ENCODE peak calls at places on chromosomes 11 and 22, in nine cellular contexts. U is fibroblast of pulmonary artery, B is fibroblast of mammary gland, L is tibial nerve, V is nephron progenitor cell, H is mesothelial cell of epicardium, Q is B cell, C is PC-9, N is lower leg skin. R is an unnamed sample.

GRCh38 chr11:15163136-15163535 is 48.4 kb downstream of the INSC start:
- DNase-seq in U (no peak), B (no peak), L (no peak), V (no peak), H (no peak), Q (no peak), C (no peak), N (no peak), R (no peak)

GRCh38 chr22:24200616-24201212 is 19.4 kb downstream of the SUSD2 start:
- DNase-seq in U (peak), B (peak), L (no peak), V (no peak), H (no peak), Q (no peak), C (peak), N (no peak), R (no peak)

GRCh38 chr11:1371026-1371325 is 18.8 kb upstream of the BRSK2 start:
- DNase-seq in U (no peak), B (no peak), L (no peak), V (no peak), H (no peak), Q (no peak), C (no peak), N (no peak), R (no peak)

GRCh38 chr11:63768232-63769043 is at the start of gene ZFTA:
- DNase-seq in U (peak), B (peak), L (no peak), V (peak), H (peak), Q (peak), C (peak), N (no peak), R (peak)

GRCh38 chr11:78420255-78420764 is 2.7 kb upstream of the GAB2 start:
- DNase-seq in U (peak), B (peak), L (peak), V (peak), H (peak), Q (peak), C (peak), N (peak), R (peak)

GRCh38 chr22:38413085-38414008 is 41.7 kb downstream of the KCNJ4 start:
- DNase-seq in U (no peak), B (no peak), L (no peak), V (no peak), H (no peak), Q (peak), C (no peak), N (peak), R (no peak)

GRCh38 chr11:10979529-10979928 is 121.7 kb upstream of the ZBED5 start:
- DNase-seq in U (no peak), B (no peak), L (no peak), V (no peak), H (no peak), Q (peak), C (no peak), N (no peak), R (no peak)

GRCh38 chr11:73335204-73335923 is 27.3 kb downstream of the ARHGEF17 start:
- DNase-seq in U (peak), B (peak), L (peak), V (peak), H (peak), Q (peak), C (peak), N (peak), R (peak)

GRCh38 chr22:43449205-43449830 is 37.5 kb downstream of the MPPED1 start:
- DNase-seq in U (no peak), B (no peak), L (no peak), V (peak), H (no peak), Q (no peak), C (no peak), N (no peak), R (no peak)

GRCh38 chr11:831132-831864 is 1.5 kb upstream of the CD151 start:
- DNase-seq in U (no peak), B (no peak), L (no peak), V (no peak), H (no peak), Q (no peak), C (no peak), N (no peak), R (no peak)

GRCh38 chr11:1172729-1173117 is 15.0 kb downstream of the MUC5AC start:
- DNase-seq in U (no peak), B (no peak), L (no peak), V (no peak), H (no peak), Q (no peak), C (no peak), N (no peak), R (no peak)

GRCh38 chr22:38704568-38705234 is 1.0 kb upstream of the GTPBP1 start:
- DNase-seq in U (peak), B (no peak), L (no peak), V (no peak), H (no peak), Q (no peak), C (no peak), N (no peak), R (no peak)

GRCh38 chr11:77159937-77160495 is 32.0 kb downstream of the MYO7A start:
- DNase-seq in U (no peak), B (no peak), L (no peak), V (no peak), H (no peak), Q (no peak), C (no peak), N (no peak), R (no peak)

GRCh38 chr11:115737875-115738274 is 233.7 kb upstream of the CADM1 start:
- DNase-seq in U (no peak), B (no peak), L (no peak), V (no peak), H (no peak), Q (no peak), C (no peak), N (peak), R (no peak)

GRCh38 chr11:66126808-66127555 is 56.9 kb downstream of the PACS1 start:
- DNase-seq in U (peak), B (peak), L (peak), V (peak), H (peak), Q (peak), C (peak), N (no peak), R (peak)

GRCh38 chr22:38829485-38829884 is 14.3 kb downstream of the NPTXR start:
- DNase-seq in U (no peak), B (no peak), L (no peak), V (no peak), H (no peak), Q (no peak), C (no peak), N (no peak), R (no peak)

GRCh38 chr11:19880088-19880345 is 167.4 kb downstream of the NAV2 start:
- DNase-seq in U (no peak), B (no peak), L (no peak), V (no peak), H (no peak), Q (no peak), C (no peak), N (no peak), R (no peak)

GRCh38 chr11:67384851-67385366 is 6.9 kb upstream of the RAD9A start:
- DNase-seq in U (peak), B (peak), L (no peak), V (no peak), H (no peak), Q (no peak), C (peak), N (no peak), R (no peak)

GRCh38 chr11:118142081-118142480 is 10.5 kb downstream of the SCN4B start:
- DNase-seq in U (no peak), B (peak), L (no peak), V (no peak), H (no peak), Q (no peak), C (peak), N (no peak), R (no peak)

GRCh38 chr11:116224154-116224888 is 548.5 kb downstream of the BUD13 start:
- DNase-seq in U (peak), B (peak), L (peak), V (peak), H (peak), Q (no peak), C (peak), N (no peak), R (peak)

GRCh38 chr11:62705880-62706831 is 1.1 kb downstream of the BSCL2 start:
- DNase-seq in U (peak), B (peak), L (peak), V (peak), H (peak), Q (peak), C (peak), N (peak), R (peak)

GRCh38 chr22:36833073-36833472 is 16.2 kb upstream of the PVALB start:
- DNase-seq in U (no peak), B (no peak), L (no peak), V (no peak), H (no peak), Q (no peak), C (no peak), N (no peak), R (no peak)

GRCh38 chr22:47192651-47193437 is 430.4 kb downstream of the TBC1D22A start:
- DNase-seq in U (no peak), B (no peak), L (no peak), V (no peak), H (peak), Q (no peak), C (peak), N (peak), R (peak)

GRCh38 chr11:123061403-123062157 is at the start of gene HSPA8:
- DNase-seq in U (peak), B (peak), L (peak), V (peak), H (peak), Q (no peak), C (peak), N (peak), R (peak)

GRCh38 chr11:115054541-115055538 is 376.5 kb downstream of the NXPE2 start:
- DNase-seq in U (no peak), B (no peak), L (no peak), V (no peak), H (no peak), Q (no peak), C (no peak), N (no peak), R (no peak)

GRCh38 chr22:50178871-50179869 is 6.5 kb upstream of the TRABD start:
- DNase-seq in U (no peak), B (no peak), L (no peak), V (peak), H (no peak), Q (no peak), C (no peak), N (no peak), R (no peak)

GRCh38 chr11:118705796-118706545 is 26.5 kb upstream of the TREH start:
- DNase-seq in U (no peak), B (no peak), L (no peak), V (no peak), H (no peak), Q (no peak), C (no peak), N (peak), R (no peak)

GRCh38 chr22:26485013-26485412 is 1.3 kb downstream of the SRRD start:
- DNase-seq in U (no peak), B (peak), L (no peak), V (no peak), H (no peak), Q (no peak), C (no peak), N (no peak), R (no peak)

GRCh38 chr22:40418366-40419201 is 48.2 kb downstream of the SGSM3 start:
- DNase-seq in U (no peak), B (peak), L (no peak), V (peak), H (no peak), Q (peak), C (no peak), N (no peak), R (peak)

GRCh38 chr22:31867386-31868153 is 76.8 kb upstream of the YWHAH start:
- DNase-seq in U (no peak), B (no peak), L (no peak), V (no peak), H (no peak), Q (no peak), C (no peak), N (no peak), R (no peak)

GRCh38 chr22:23709107-23709506 is 18.3 kb downstream of the RGL4 start:
- DNase-seq in U (no peak), B (no peak), L (no peak), V (no peak), H (no peak), Q (no peak), C (no peak), N (no peak), R (no peak)

GRCh38 chr11:126635511-126635910 is 280.0 kb downstream of the ST3GAL4 start:
- DNase-seq in U (no peak), B (no peak), L (no peak), V (no peak), H (no peak), Q (no peak), C (no peak), N (no peak), R (no peak)

GRCh38 chr11:127859941-127860354 is 727.4 kb downstream of the ETS1 start:
- DNase-seq in U (no peak), B (no peak), L (no peak), V (no peak), H (no peak), Q (no peak), C (peak), N (no peak), R (no peak)

GRCh38 chr11:2137202-2138071 is 1.8 kb downstream of the IGF2 start:
- DNase-seq in U (peak), B (peak), L (peak), V (peak), H (peak), Q (peak), C (peak), N (no peak), R (no peak)

GRCh38 chr11:34653031-34653430 is 32.1 kb downstream of the EHF start:
- DNase-seq in U (no peak), B (no peak), L (no peak), V (no peak), H (no peak), Q (no peak), C (no peak), N (no peak), R (no peak)

GRCh38 chr11:34654491-34655334 is 33.8 kb downstream of the EHF start:
- DNase-seq in U (peak), B (peak), L (peak), V (no peak), H (no peak), Q (no peak), C (peak), N (peak), R (no peak)

GRCh38 chr11:34655335-34656008 is 34.6 kb downstream of the EHF start:
- DNase-seq in U (peak), B (peak), L (no peak), V (no peak), H (no peak), Q (no peak), C (no peak), N (no peak), R (no peak)

GRCh38 chr11:34652191-34652958 is 31.5 kb downstream of the EHF start:
- DNase-seq in U (no peak), B (no peak), L (no peak), V (no peak), H (no peak), Q (no peak), C (no peak), N (no peak), R (no peak)

DNA sequence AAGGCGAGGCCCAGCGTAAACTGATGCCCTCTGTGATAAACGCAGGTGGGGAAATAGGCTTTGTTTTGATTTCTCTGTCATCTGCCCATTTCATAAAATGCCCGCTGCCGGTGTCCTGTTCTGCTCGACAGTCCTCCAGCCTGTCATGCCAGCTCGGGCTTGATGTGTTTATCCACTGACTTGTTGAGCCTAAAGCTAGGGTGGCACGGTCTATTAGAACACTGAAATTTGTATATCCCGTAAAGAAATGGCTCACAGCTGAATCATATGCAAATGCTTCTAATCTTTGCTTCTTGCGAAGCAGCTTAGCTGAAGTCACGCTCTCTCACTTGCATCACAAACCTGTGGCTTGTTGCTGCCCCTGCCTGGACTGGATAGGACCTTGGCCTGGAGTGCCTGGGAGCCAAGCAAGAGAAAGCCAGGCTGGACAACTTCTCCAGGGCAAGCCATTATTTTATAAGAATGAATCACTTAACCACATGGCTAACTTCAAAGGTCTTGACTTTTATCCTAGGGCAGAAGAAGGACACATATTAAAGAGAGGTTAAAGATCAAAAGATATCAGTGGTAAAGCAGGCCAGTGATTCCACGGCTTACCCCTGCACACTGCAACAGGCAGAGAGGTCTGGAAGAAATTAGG is 33.1 kb downstream of the EHF start:
- DNase-seq in U (peak), B (peak), L (no peak), V (no peak), H (no peak), Q (no peak), C (peak), N (no peak), R (no peak)
- TF ChIP-seq CTCF in U (peak), B (peak), L (no peak), V (no peak), H (no peak), Q (no peak), C (peak), N (no peak), R (no peak)

DNA sequence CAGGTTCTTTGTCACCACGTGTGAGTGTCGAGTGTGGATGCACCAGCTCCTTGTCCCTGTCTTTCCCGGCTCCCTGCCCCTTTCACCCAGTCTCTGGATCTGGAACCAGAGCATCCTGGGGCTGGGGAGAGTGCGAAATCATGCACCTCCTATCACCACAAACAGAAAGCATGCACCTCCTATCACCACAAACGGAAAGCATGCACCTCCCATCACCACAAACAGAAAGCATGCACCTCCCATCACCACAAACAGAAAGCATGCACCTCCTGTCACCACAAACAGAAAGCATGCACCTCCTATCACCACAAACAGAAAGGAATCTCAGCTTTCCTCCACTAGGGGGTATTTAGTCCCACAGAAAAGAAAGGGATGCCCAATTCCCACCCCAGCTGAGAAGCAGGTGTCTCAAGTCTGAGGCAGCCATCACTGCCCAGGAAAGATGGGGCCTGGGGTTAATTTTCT is 5.9 kb upstream of the GLB1L3 start:
- DNase-seq in U (no peak), B (no peak), L (no peak), V (no peak), H (no peak), Q (no peak), C (no peak), N (peak), R (peak)
- TF ChIP-seq CTCF in U (peak), B (no peak), L (no peak), V (no peak), H (peak), Q (no peak), C (peak), N (no peak), R (no peak)

GRCh38 chr11:3808846-3809623 is 675 bp downstream of the PGAP2 start:
- DNase-seq in U (peak), B (peak), L (no peak), V (no peak), H (no peak), Q (peak), C (peak), N (no peak), R (peak)
- TF ChIP-seq CTCF in U (peak), B (peak), L (no peak), V (peak), H (no peak), Q (peak), C (peak), N (no peak), R (peak)

DNA sequence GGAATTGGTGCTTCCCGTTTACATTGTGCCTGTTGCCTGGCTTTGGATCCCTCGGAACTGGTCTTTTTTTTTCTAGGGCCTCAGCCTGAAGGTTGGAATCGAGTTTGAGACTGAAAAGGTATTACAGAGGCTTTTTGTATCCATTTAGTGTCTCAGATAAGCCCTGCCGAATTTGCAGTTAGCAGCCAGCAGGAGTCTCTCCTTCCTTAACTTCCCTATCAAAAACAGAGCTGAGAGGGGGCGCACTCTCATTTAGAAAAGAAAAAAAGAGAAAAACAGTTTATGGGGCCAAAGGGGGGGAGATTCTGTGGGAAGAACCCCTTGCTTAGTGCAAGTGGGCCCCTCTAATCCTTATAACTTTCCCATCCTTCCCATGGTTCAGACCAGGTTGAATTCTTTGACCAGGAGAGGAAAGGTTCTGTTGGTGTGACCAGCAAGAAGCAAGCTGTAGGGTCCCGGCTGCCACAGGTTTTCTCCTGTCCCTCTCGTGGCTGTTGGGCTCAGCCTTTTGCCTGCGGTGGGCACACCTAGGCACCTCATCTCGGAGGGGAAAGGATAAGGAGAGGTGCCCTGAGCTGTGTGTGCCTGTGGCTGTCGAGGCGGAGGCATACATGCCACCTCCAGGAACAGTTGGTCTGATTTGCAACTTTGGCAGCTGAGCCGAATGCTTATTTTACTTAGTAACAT is 565.1 kb upstream of the CNTN5 start:
- DNase-seq in U (no peak), B (no peak), L (no peak), V (no peak), H (no peak), Q (no peak), C (no peak), N (no peak), R (no peak)
- TF ChIP-seq CTCF in U (peak), B (no peak), L (no peak), V (no peak), H (no peak), Q (no peak), C (no peak), N (no peak), R (no peak)

GRCh38 chr11:112024778-112025678 is at the start of gene DLAT:
- DNase-seq in U (peak), B (peak), L (peak), V (peak), H (peak), Q (peak), C (peak), N (peak), R (peak)

GRCh38 chr11:112024178-112024777 is 930 bp upstream of the DLAT start:
- DNase-seq in U (no peak), B (peak), L (no peak), V (no peak), H (no peak), Q (peak), C (no peak), N (no peak), R (peak)

GRCh38 chr11:112025682-112026081 is 474 bp downstream of the DLAT start:
- DNase-seq in U (peak), B (peak), L (no peak), V (no peak), H (no peak), Q (no peak), C (no peak), N (no peak), R (no peak)

GRCh38 chr11:112019066-112019465 is 6.1 kb upstream of the DLAT start:
- DNase-seq in U (no peak), B (no peak), L (no peak), V (no peak), H (no peak), Q (no peak), C (no peak), N (no peak), R (no peak)

DNA sequence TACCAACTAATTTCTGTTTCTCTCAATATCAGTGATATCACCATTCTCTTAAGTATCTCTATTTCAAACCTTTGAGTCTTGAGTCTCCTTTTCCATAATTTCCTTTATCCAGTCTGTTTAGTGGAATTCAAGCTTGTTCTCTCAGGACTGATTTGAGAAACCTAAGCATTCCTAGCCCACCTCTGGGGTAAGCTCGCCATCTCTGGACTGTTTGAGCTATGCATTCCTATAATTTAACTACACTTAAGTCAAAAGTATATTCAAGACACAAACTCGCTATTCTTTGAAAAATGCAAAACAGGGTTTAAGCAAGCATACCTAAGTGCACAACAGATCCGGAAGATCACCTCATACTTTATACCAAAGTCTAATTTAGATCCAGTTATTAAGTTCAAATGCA is 2.1 kb upstream of the DLAT start:
- DNase-seq in U (no peak), B (no peak), L (no peak), V (no peak), H (no peak), Q (no peak), C (no peak), N (no peak), R (no peak)
- TF ChIP-seq CTCF in U (no peak), B (no peak), L (no peak), V (no peak), H (no peak), Q (no peak), C (no peak), N (no peak), R (no peak)

GRCh38 chr11:22633354-22633902 is 7.8 kb upstream of the FANCF start:
- DNase-seq in U (no peak), B (no peak), L (no peak), V (no peak), H (no peak), Q (no peak), C (no peak), N (no peak), R (no peak)
- TF ChIP-seq CTCF in U (no peak), B (no peak), L (no peak), V (peak), H (no peak), Q (no peak), C (peak), N (no peak), R (no peak)

R was measured in activated CD8-positive, alpha-beta T cell treated with anti-CD3 and anti-CD28 coated beads for 36 hours.